ENCODE peak calls at places on chromosome 13, in eight cellular contexts. R is uterus; Z is non-pigmented ciliary epithelial cell; N is activated gamma-delta T cell treated with anti-CD3 and anti-CD28 coated beads, Interleukin-2, amount 50 U/mL, for 16 hours; B is NCI-H510A treated with DMSO at 0.1 percent for 48 hours; P is amygdala; V is AG09309; G is colonic mucosa. A is an unnamed sample.

GRCh38 chr13:40776681-40777165 is 5.7 kb upstream of the MRPS31 start:
- DNase-seq in P (no peak), B (no peak), R (no peak), V (no peak), Z (no peak), G (no peak), N (peak), A (no peak)

GRCh38 chr13:113220877-113221276 is 11.5 kb downstream of the CUL4A start:
- DNase-seq in G (no peak), Z (no peak), R (no peak), P (no peak), N (no peak), B (no peak), V (no peak), A (no peak)

GRCh38 chr13:37011002-37011401 is 10.4 kb downstream of the EXOSC8 start:
- DNase-seq in G (no peak), Z (no peak), B (no peak), N (no peak), V (no peak), P (no peak), R (no peak), A (no peak)

GRCh38 chr13:101785858-101786257 is 333.4 kb downstream of the ITGBL1 start:
- DNase-seq in R (no peak), B (peak), N (no peak), V (no peak), Z (peak), P (peak), G (no peak), A (no peak)

GRCh38 chr13:21458816-21459701 is at the start of gene ZDHHC20:
- DNase-seq in G (peak), R (peak), V (no peak), Z (no peak), P (peak), N (peak), B (peak), A (peak)

GRCh38 chr13:46630419-46631183 is 77.6 kb downstream of the LRCH1 start:
- DNase-seq in Z (no peak), V (no peak), P (no peak), R (no peak), G (no peak), N (no peak), B (no peak), A (no peak)

GRCh38 chr13:30341815-30342570 is 34.6 kb upstream of the KATNAL1 start:
- DNase-seq in Z (peak), P (no peak), V (peak), N (no peak), B (no peak), R (peak), G (peak), A (peak)

GRCh38 chr13:22915442-22916082 is 265.2 kb upstream of the SGCG start:
- DNase-seq in N (no peak), B (peak), P (peak), Z (no peak), V (no peak), G (peak), R (peak), A (no peak)

GRCh38 chr13:22454586-22454985 is 726.2 kb upstream of the SGCG start:
- DNase-seq in V (no peak), B (peak), R (no peak), Z (no peak), G (no peak), N (no peak), P (no peak), A (no peak)

GRCh38 chr13:73625562-73626339 is 508.5 kb downstream of the KLF12 start:
- DNase-seq in V (no peak), P (no peak), Z (no peak), R (no peak), N (no peak), B (no peak), G (no peak), A (no peak)

GRCh38 chr13:24612726-24613125 is 67.5 kb upstream of the ATP12A start:
- DNase-seq in P (no peak), G (no peak), Z (no peak), N (no peak), R (no peak), V (no peak), B (no peak), A (no peak)

GRCh38 chr13:102376314-102376713 is 25.5 kb downstream of the FGF14 start:
- DNase-seq in V (no peak), R (no peak), Z (no peak), G (no peak), B (no peak), N (no peak), P (no peak), A (no peak)

GRCh38 chr13:99500839-99501134 is 485 bp upstream of the TM9SF2 start:
- DNase-seq in B (no peak), R (no peak), G (no peak), N (no peak), Z (no peak), P (no peak), V (no peak), A (no peak)

GRCh38 chr13:90270231-90270630 is 1077.3 kb upstream of the MIR17HG start:
- DNase-seq in B (no peak), G (no peak), Z (no peak), N (no peak), P (no peak), V (no peak), R (no peak), A (no peak)

A was measured in PC-9.